ENCODE peak calls at places on chromosomes 13 and 19, in eight cellular contexts. Q is PC-3, T is AG10803, J is fibroblast of pulmonary artery, P is psoas muscle, L is tibial artery, C is spleen, D is fibroblast of the aortic adventitia. U is an unnamed sample.

GRCh38 chr19:43575955-43576451 is 402 bp downstream of the PINLYP start:
- DNase-seq in J (no peak), P (no peak), L (no peak), D (no peak), C (peak), T (no peak), Q (no peak), U (no peak)

GRCh38 chr13:32878172-32878571 is 138.1 kb upstream of the KL start:
- DNase-seq in D (peak), J (no peak), Q (peak), T (peak), P (no peak), L (no peak), C (no peak), U (peak)

GRCh38 chr19:51786651-51787494 is 8.1 kb upstream of the FPR3 start:
- DNase-seq in P (no peak), T (no peak), L (no peak), D (no peak), Q (no peak), J (no peak), C (no peak), U (no peak)

GRCh38 chr19:23992348-23992747 is 77.7 kb downstream of the ZNF726 start:
- DNase-seq in T (no peak), Q (no peak), C (no peak), D (no peak), L (no peak), J (no peak), P (no peak), U (no peak)

GRCh38 chr13:29515372-29515771 is 80.1 kb downstream of the SLC7A1 start:
- DNase-seq in D (no peak), Q (no peak), L (no peak), J (no peak), C (no peak), T (no peak), P (peak), U (no peak)

GRCh38 chr19:13634658-13635057 is 128.4 kb upstream of the CACNA1A start:
- DNase-seq in Q (no peak), J (no peak), L (no peak), C (no peak), P (no peak), D (no peak), T (no peak), U (no peak)

GRCh38 chr13:49421391-49421790 is 22.5 kb downstream of the CAB39L start:
- DNase-seq in D (no peak), L (no peak), T (no peak), Q (peak), J (peak), P (no peak), C (no peak), U (no peak)

GRCh38 chr13:64154514-64154913 is 2738.9 kb upstream of the PCDH20 start:
- DNase-seq in L (no peak), J (peak), C (no peak), T (peak), D (peak), P (no peak), Q (peak), U (peak)

GRCh38 chr19:31113250-31113685 is 236.0 kb downstream of the TSHZ3 start:
- DNase-seq in C (no peak), Q (peak), J (no peak), T (peak), P (no peak), D (peak), L (no peak), U (peak)

GRCh38 chr13:106348032-106348431 is 187.4 kb downstream of the EFNB2 start:
- DNase-seq in J (peak), D (peak), P (no peak), L (no peak), C (no peak), T (peak), Q (peak), U (peak)

GRCh38 chr13:102693781-102694180 is 1.1 kb downstream of the METTL21C start:
- DNase-seq in C (no peak), D (peak), T (peak), P (no peak), Q (peak), L (no peak), J (peak), U (no peak)

GRCh38 chr13:75699062-75699461 is 62.9 kb downstream of the LMO7 start:
- DNase-seq in Q (no peak), J (no peak), D (no peak), T (no peak), P (no peak), L (no peak), C (no peak), U (no peak)

GRCh38 chr19:18414504-18415176 is 4.6 kb upstream of the SSBP4 start:
- DNase-seq in D (no peak), Q (no peak), J (no peak), T (no peak), L (peak), P (peak), C (peak), U (peak)

GRCh38 chr19:46818812-46819211 is 30.4 kb upstream of the SLC1A5 start:
- DNase-seq in Q (peak), J (peak), L (no peak), T (peak), C (no peak), D (peak), P (no peak), U (no peak)

GRCh38 chr19:35138305-35138799 is 272 bp upstream of the FXYD1 start:
- DNase-seq in Q (no peak), L (no peak), P (peak), J (no peak), D (peak), C (no peak), T (no peak), U (peak)

GRCh38 chr13:42075517-42075916 is 27.1 kb downstream of the DGKH start:
- DNase-seq in L (no peak), D (no peak), Q (no peak), J (no peak), C (no peak), P (no peak), T (no peak), U (no peak)

GRCh38 chr19:17743874-17744273 is 7.4 kb upstream of the FCHO1 start:
- DNase-seq in L (no peak), T (peak), P (no peak), J (peak), C (no peak), D (peak), Q (peak), U (peak)

GRCh38 chr19:17996826-17997316 is 11.1 kb upstream of the ARRDC2 start:
- DNase-seq in P (peak), C (peak), J (peak), L (peak), T (peak), D (peak), Q (peak), U (peak)

GRCh38 chr19:5801796-5802616 is 2.9 kb upstream of the NRTN start:
- DNase-seq in T (peak), J (peak), Q (no peak), D (no peak), L (no peak), C (no peak), P (no peak), U (peak)

GRCh38 chr13:63198076-63198475 is 1782.4 kb upstream of the PCDH20 start:
- DNase-seq in P (no peak), J (peak), L (no peak), C (no peak), D (peak), Q (no peak), T (peak), U (no peak)

GRCh38 chr19:11195169-11195568 is 2.2 kb downstream of the KANK2 start:
- DNase-seq in L (no peak), D (no peak), C (no peak), Q (no peak), P (peak), T (no peak), J (peak), U (peak)

GRCh38 chr13:79485451-79485850 is 4.5 kb downstream of the NDFIP2 start:
- DNase-seq in J (no peak), D (no peak), Q (no peak), L (no peak), T (no peak), P (no peak), C (no peak), U (no peak)

GRCh38 chr13:63578796-63579195 is 2163.1 kb upstream of the PCDH20 start:
- DNase-seq in Q (no peak), L (no peak), C (no peak), D (no peak), T (no peak), J (no peak), P (no peak), U (no peak)

GRCh38 chr13:99383946-99384345 is 76.7 kb upstream of the GPR183 start:
- DNase-seq in J (no peak), Q (no peak), L (no peak), P (no peak), C (no peak), T (no peak), D (no peak), U (no peak)

DNA sequence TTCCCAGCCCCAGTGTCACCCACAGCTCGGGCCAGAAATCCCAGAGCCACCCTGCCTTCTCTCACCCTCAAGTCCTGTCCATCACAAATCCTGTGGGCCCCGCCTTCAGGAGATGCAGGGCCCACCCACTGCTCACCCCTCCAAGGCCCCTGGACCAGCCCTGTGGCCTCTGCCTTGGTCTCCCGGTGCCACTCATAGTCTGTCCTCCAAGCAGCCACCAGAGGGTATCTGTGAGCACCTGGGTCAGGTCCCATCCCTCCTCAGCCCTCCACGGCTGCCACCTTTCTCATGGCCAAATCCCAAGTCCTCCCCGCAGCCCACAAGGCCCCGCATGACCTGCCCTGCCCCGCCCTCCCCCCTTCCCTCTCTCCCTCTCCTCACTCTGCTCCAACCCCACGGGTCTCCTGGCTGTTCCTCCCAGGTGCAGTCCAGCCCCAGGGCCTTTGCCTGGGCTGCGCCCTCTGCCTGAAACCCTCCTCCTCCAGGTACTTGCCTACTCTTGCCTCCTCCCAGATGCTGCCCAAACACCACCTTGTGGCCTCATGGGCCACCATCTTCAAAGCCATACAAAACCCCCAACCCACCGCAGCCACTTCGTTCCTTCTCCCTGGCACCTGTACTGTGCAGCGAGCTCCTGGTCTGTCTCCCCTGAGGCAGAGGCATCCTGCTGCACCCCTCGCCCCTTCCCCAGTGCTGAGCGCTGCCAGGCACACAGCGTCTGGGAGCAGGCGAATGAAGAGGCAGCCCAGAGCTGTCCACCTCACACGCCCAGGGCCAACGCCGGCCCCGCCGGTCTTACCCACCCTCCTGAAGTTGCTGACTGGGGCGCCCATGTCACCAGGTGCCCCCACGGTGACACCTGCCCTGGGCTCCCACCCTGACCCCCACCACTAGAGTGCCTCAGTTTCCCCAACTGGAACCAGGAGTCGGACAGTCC is 13.2 kb upstream of the UQCR11 start:
- DNase-seq in D (peak), C (no peak), T (peak), L (no peak), Q (peak), P (no peak), J (peak), U (peak)
- TF ChIP-seq CTCF in D (peak), C (no peak), T (peak), L (no peak), Q (peak), P (peak), J (peak), U (peak)

GRCh38 chr19:2617393-2618165 is 84.9 kb downstream of the GNG7 start:
- DNase-seq in P (no peak), T (no peak), D (no peak), Q (no peak), C (no peak), J (no peak), L (no peak), U (no peak)
- H3K4me3 ChIP-seq in P (no peak), T (no peak), D (no peak), Q (no peak), C (peak), J (no peak), L (no peak), U (no peak)

DNA sequence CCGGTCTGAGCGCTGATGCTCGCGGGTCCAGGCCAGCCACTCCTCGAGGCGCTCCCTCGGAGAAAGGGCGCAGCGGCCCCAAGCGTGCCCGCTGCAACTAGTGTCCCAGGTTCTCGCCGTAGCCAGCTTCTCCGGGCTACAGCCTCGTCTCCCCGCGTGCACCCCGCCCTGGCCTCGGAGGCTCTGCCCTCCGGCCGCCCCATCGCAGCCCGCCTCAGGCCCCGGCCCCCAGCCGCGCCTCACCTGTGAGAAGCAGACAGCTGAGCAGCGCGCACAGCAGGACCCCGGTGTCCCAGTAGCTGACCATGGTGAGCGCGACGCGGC is 429 bp downstream of the FLT1 start:
- DNase-seq in J (peak), T (no peak), P (no peak), Q (no peak), L (no peak), C (no peak), D (no peak), U (no peak)
- TF ChIP-seq CTCF in J (no peak), T (no peak), P (no peak), Q (no peak), L (no peak), C (no peak), D (no peak), U (no peak)

GRCh38 chr13:90103099-90103784 is 1244.2 kb upstream of the MIR17HG start:
- DNase-seq in L (no peak), J (no peak), T (no peak), P (no peak), Q (no peak), C (no peak), D (no peak), U (no peak)

GRCh38 chr13:90098580-90098979 is 1248.9 kb upstream of the MIR17HG start:
- DNase-seq in J (no peak), T (no peak), D (no peak), C (no peak), Q (no peak), L (no peak), P (no peak), U (no peak)

GRCh38 chr13:90105276-90105675 is 1242.2 kb upstream of the MIR17HG start:
- DNase-seq in P (no peak), J (peak), L (no peak), T (peak), D (no peak), C (no peak), Q (peak), U (peak)

GRCh38 chr13:90104764-90105163 is 1242.7 kb upstream of the MIR17HG start:
- DNase-seq in D (no peak), C (no peak), Q (no peak), T (no peak), L (no peak), J (no peak), P (no peak), U (no peak)

DNA sequence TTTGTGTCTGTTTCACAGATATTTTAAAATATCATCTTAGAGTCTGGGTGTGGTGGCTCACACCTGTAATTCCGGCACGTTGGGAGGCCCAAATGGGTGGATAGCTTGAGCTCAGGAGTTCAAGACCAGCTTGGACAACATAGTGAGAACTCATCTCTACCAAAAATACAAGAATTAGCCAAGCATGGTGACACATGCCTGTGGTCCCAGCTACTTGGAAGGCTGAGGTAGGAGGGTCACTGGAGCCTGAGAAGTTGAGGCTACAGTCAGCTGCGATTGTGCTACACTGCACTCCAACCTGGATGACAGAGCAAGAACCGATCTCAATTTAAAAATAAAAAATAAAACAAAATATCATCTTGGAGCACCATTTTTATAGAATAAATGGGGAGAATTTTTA is 1247.6 kb upstream of the MIR17HG start:
- DNase-seq in P (no peak), Q (no peak), T (no peak), C (no peak), L (no peak), J (no peak), D (no peak), U (no peak)
- H3K4me3 ChIP-seq in P (no peak), Q (no peak), T (no peak), C (no peak), L (no peak), J (no peak), D (no peak), U (no peak)

U was measured in foreskin fibroblast.